ENCODE peak calls at places on chromosomes 7 and 10, in six cellular contexts. One of them, this sample, is unnamed. For H3K9me3, the result is how much of the 10 kb centered on the place peaks cover.

GRCh38 chr7:77416621-77417371 is 647 bp upstream of the GSAP start:
- DNase-seq in CD4-positive, alpha-beta memory T cell: no peak
- DNase-seq in left ventricle myocardium inferior: no peak
- DNase-seq in PC-3: no peak
- DNase-seq in prostate gland: no peak
- DNase-seq in CD8-positive, alpha-beta memory T cell: no peak
- DNase-seq in this sample: no peak

GRCh38 chr7:16916111-16916639 is 34.4 kb upstream of the AGR3 start:
- DNase-seq in CD4-positive, alpha-beta memory T cell: no peak
- DNase-seq in left ventricle myocardium inferior: no peak
- DNase-seq in PC-3: peak
- DNase-seq in prostate gland: no peak
- DNase-seq in CD8-positive, alpha-beta memory T cell: no peak
- DNase-seq in this sample: no peak

GRCh38 chr10:112689327-112689726 is 242.3 kb downstream of the VTI1A start:
- DNase-seq in CD4-positive, alpha-beta memory T cell: no peak
- DNase-seq in left ventricle myocardium inferior: peak
- DNase-seq in PC-3: peak
- DNase-seq in prostate gland: no peak
- DNase-seq in CD8-positive, alpha-beta memory T cell: no peak
- DNase-seq in this sample: peak

GRCh38 chr10:29669149-29669548 is 34.4 kb upstream of the SVIL start:
- DNase-seq in CD4-positive, alpha-beta memory T cell: no peak
- DNase-seq in left ventricle myocardium inferior: peak
- DNase-seq in PC-3: peak
- DNase-seq in prostate gland: no peak
- DNase-seq in CD8-positive, alpha-beta memory T cell: no peak
- DNase-seq in this sample: no peak

GRCh38 chr7:38506004-38506403 is 125.2 kb downstream of the AMPH start:
- DNase-seq in CD4-positive, alpha-beta memory T cell: no peak
- DNase-seq in left ventricle myocardium inferior: no peak
- DNase-seq in PC-3: no peak
- DNase-seq in prostate gland: no peak
- DNase-seq in CD8-positive, alpha-beta memory T cell: no peak
- DNase-seq in this sample: no peak

GRCh38 chr10:112226439-112227248 is 43.1 kb upstream of the GPAM start:
- DNase-seq in CD4-positive, alpha-beta memory T cell: no peak
- DNase-seq in left ventricle myocardium inferior: no peak
- DNase-seq in PC-3: no peak
- DNase-seq in prostate gland: no peak
- DNase-seq in CD8-positive, alpha-beta memory T cell: no peak
- DNase-seq in this sample: no peak

GRCh38 chr7:82167568-82168314 is 275.8 kb downstream of the CACNA2D1 start:
- DNase-seq in CD4-positive, alpha-beta memory T cell: no peak
- DNase-seq in left ventricle myocardium inferior: no peak
- DNase-seq in PC-3: no peak
- DNase-seq in prostate gland: no peak
- DNase-seq in CD8-positive, alpha-beta memory T cell: no peak
- DNase-seq in this sample: no peak

GRCh38 chr10:89242840-89243586 is 8.6 kb downstream of the LIPA start:
- DNase-seq in CD4-positive, alpha-beta memory T cell: no peak
- DNase-seq in left ventricle myocardium inferior: no peak
- DNase-seq in PC-3: no peak
- DNase-seq in prostate gland: no peak
- DNase-seq in CD8-positive, alpha-beta memory T cell: no peak
- DNase-seq in this sample: no peak

GRCh38 chr7:46352335-46352954 is 431.4 kb upstream of the IGFBP3 start:
- DNase-seq in CD4-positive, alpha-beta memory T cell: no peak
- DNase-seq in left ventricle myocardium inferior: no peak
- DNase-seq in PC-3: peak
- DNase-seq in prostate gland: peak
- DNase-seq in CD8-positive, alpha-beta memory T cell: no peak
- DNase-seq in this sample: no peak

GRCh38 chr7:95396136-95397032 is at the start of gene PON3:
- DNase-seq in CD4-positive, alpha-beta memory T cell: peak
- DNase-seq in left ventricle myocardium inferior: no peak
- DNase-seq in PC-3: no peak
- DNase-seq in prostate gland: no peak
- DNase-seq in CD8-positive, alpha-beta memory T cell: peak
- DNase-seq in this sample: no peak

GRCh38 chr7:10684606-10685005 is 289.1 kb upstream of the PHF14 start:
- DNase-seq in CD4-positive, alpha-beta memory T cell: no peak
- DNase-seq in left ventricle myocardium inferior: no peak
- DNase-seq in PC-3: no peak
- DNase-seq in prostate gland: no peak
- DNase-seq in CD8-positive, alpha-beta memory T cell: no peak
- DNase-seq in this sample: no peak

GRCh38 chr10:103551619-103552602 is 58.4 kb downstream of the NEURL1 start:
- DNase-seq in CD4-positive, alpha-beta memory T cell: no peak
- DNase-seq in left ventricle myocardium inferior: no peak
- DNase-seq in PC-3: no peak
- DNase-seq in prostate gland: no peak
- DNase-seq in CD8-positive, alpha-beta memory T cell: no peak
- DNase-seq in this sample: no peak

GRCh38 chr7:1413936-1414639 is 45.2 kb downstream of the MICALL2 start:
- DNase-seq in CD4-positive, alpha-beta memory T cell: no peak
- DNase-seq in left ventricle myocardium inferior: no peak
- DNase-seq in PC-3: no peak
- DNase-seq in prostate gland: no peak
- DNase-seq in CD8-positive, alpha-beta memory T cell: no peak
- DNase-seq in this sample: no peak

GRCh38 chr7:43081603-43082002 is 30.8 kb upstream of the HECW1 start:
- DNase-seq in CD4-positive, alpha-beta memory T cell: no peak
- DNase-seq in left ventricle myocardium inferior: no peak
- DNase-seq in PC-3: no peak
- DNase-seq in prostate gland: no peak
- DNase-seq in CD8-positive, alpha-beta memory T cell: no peak
- DNase-seq in this sample: no peak

GRCh38 chr7:37198188-37198905 is 250.3 kb downstream of the ELMO1 start:
- DNase-seq in CD4-positive, alpha-beta memory T cell: no peak
- DNase-seq in left ventricle myocardium inferior: no peak
- DNase-seq in PC-3: no peak
- DNase-seq in prostate gland: no peak
- DNase-seq in CD8-positive, alpha-beta memory T cell: no peak
- DNase-seq in this sample: peak
- H3K4me3 ChIP-seq in CD4-positive, alpha-beta memory T cell: no peak
- H3K4me3 ChIP-seq in left ventricle myocardium inferior: no peak
- H3K4me3 ChIP-seq in PC-3: no peak
- H3K4me3 ChIP-seq in prostate gland: no peak
- H3K4me3 ChIP-seq in CD8-positive, alpha-beta memory T cell: no peak
- H3K4me3 ChIP-seq in this sample: no peak

GRCh38 chr10:37831495-37832333 is 25.7 kb downstream of the ZNF248 start:
- DNase-seq in CD4-positive, alpha-beta memory T cell: no peak
- DNase-seq in left ventricle myocardium inferior: no peak
- DNase-seq in PC-3: peak
- DNase-seq in prostate gland: no peak
- DNase-seq in CD8-positive, alpha-beta memory T cell: no peak
- DNase-seq in this sample: no peak
- H3K9me3 ChIP-seq in CD4-positive, alpha-beta memory T cell: under half
- H3K9me3 ChIP-seq in left ventricle myocardium inferior: half or more
- H3K9me3 ChIP-seq in PC-3: half or more
- H3K9me3 ChIP-seq in prostate gland: under half
- H3K9me3 ChIP-seq in CD8-positive, alpha-beta memory T cell: under half
- H3K9me3 ChIP-seq in this sample: under half

GRCh38 chr7:27147211-27148030 is at the start of gene HOXA6:
- DNase-seq in CD4-positive, alpha-beta memory T cell: no peak
- DNase-seq in left ventricle myocardium inferior: no peak
- DNase-seq in PC-3: peak
- DNase-seq in prostate gland: peak
- DNase-seq in CD8-positive, alpha-beta memory T cell: no peak
- DNase-seq in this sample: no peak
- H3K4me3 ChIP-seq in CD4-positive, alpha-beta memory T cell: no peak
- H3K4me3 ChIP-seq in left ventricle myocardium inferior: peak
- H3K4me3 ChIP-seq in PC-3: peak
- H3K4me3 ChIP-seq in prostate gland: peak
- H3K4me3 ChIP-seq in CD8-positive, alpha-beta memory T cell: no peak
- H3K4me3 ChIP-seq in this sample: peak

DNA sequence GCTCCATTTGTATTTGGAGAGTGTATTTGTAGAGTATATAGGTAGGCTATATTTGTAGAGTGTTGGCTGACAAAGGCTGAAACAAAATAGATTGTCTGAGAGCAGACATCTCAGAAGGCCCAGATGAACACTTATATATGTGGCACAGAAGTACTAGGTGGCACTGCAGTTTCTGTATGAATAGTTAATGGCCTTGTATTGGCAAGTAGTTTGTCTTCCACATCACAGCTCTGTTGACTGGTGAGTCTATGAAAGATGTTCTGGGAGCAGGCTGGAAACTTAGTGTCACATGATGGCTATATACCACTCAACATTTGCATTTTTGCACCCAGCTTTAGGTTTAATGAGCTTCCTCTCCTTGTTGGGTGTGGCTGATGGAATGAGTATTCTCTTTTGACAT is 51.9 kb downstream of the CCNY start:
- DNase-seq in CD4-positive, alpha-beta memory T cell: no peak
- DNase-seq in left ventricle myocardium inferior: no peak
- DNase-seq in PC-3: no peak
- DNase-seq in prostate gland: no peak
- DNase-seq in CD8-positive, alpha-beta memory T cell: no peak
- DNase-seq in this sample: no peak
- H3K9me3 ChIP-seq in CD4-positive, alpha-beta memory T cell: under half
- H3K9me3 ChIP-seq in left ventricle myocardium inferior: under half
- H3K9me3 ChIP-seq in PC-3: under half
- H3K9me3 ChIP-seq in prostate gland: under half
- H3K9me3 ChIP-seq in CD8-positive, alpha-beta memory T cell: under half
- H3K9me3 ChIP-seq in this sample: under half

GRCh38 chr10:13989616-13990015 is 341.1 kb downstream of the FRMD4A start:
- DNase-seq in CD4-positive, alpha-beta memory T cell: no peak
- DNase-seq in left ventricle myocardium inferior: no peak
- DNase-seq in PC-3: no peak
- DNase-seq in prostate gland: no peak
- DNase-seq in CD8-positive, alpha-beta memory T cell: no peak
- DNase-seq in this sample: no peak

GRCh38 chr10:13990392-13990805 is 340.3 kb downstream of the FRMD4A start:
- DNase-seq in CD4-positive, alpha-beta memory T cell: no peak
- DNase-seq in left ventricle myocardium inferior: peak
- DNase-seq in PC-3: no peak
- DNase-seq in prostate gland: no peak
- DNase-seq in CD8-positive, alpha-beta memory T cell: no peak
- DNase-seq in this sample: no peak

GRCh38 chr10:13993169-13993568 is 337.6 kb downstream of the FRMD4A start:
- DNase-seq in CD4-positive, alpha-beta memory T cell: no peak
- DNase-seq in left ventricle myocardium inferior: no peak
- DNase-seq in PC-3: no peak
- DNase-seq in prostate gland: peak
- DNase-seq in CD8-positive, alpha-beta memory T cell: no peak
- DNase-seq in this sample: no peak

GRCh38 chr10:13991353-13991752 is 339.4 kb downstream of the FRMD4A start:
- DNase-seq in CD4-positive, alpha-beta memory T cell: no peak
- DNase-seq in left ventricle myocardium inferior: no peak
- DNase-seq in PC-3: no peak
- DNase-seq in prostate gland: peak
- DNase-seq in CD8-positive, alpha-beta memory T cell: no peak
- DNase-seq in this sample: no peak

GRCh38 chr10:13990918-13991317 is 339.8 kb downstream of the FRMD4A start:
- DNase-seq in CD4-positive, alpha-beta memory T cell: no peak
- DNase-seq in left ventricle myocardium inferior: peak
- DNase-seq in PC-3: no peak
- DNase-seq in prostate gland: peak
- DNase-seq in CD8-positive, alpha-beta memory T cell: no peak
- DNase-seq in this sample: no peak
- H3K4me3 ChIP-seq in CD4-positive, alpha-beta memory T cell: no peak
- H3K4me3 ChIP-seq in left ventricle myocardium inferior: peak
- H3K4me3 ChIP-seq in PC-3: no peak
- H3K4me3 ChIP-seq in prostate gland: no peak
- H3K4me3 ChIP-seq in CD8-positive, alpha-beta memory T cell: no peak
- H3K4me3 ChIP-seq in this sample: no peak

GRCh38 chr7:157767466-157767865 is 430.7 kb downstream of the DNAJB6 start:
- DNase-seq in CD4-positive, alpha-beta memory T cell: no peak
- DNase-seq in left ventricle myocardium inferior: no peak
- DNase-seq in PC-3: no peak
- DNase-seq in prostate gland: no peak
- DNase-seq in CD8-positive, alpha-beta memory T cell: no peak
- DNase-seq in this sample: no peak

GRCh38 chr7:157769870-157770213 is 433.0 kb downstream of the DNAJB6 start:
- DNase-seq in CD4-positive, alpha-beta memory T cell: no peak
- DNase-seq in left ventricle myocardium inferior: no peak
- DNase-seq in PC-3: no peak
- DNase-seq in prostate gland: no peak
- DNase-seq in CD8-positive, alpha-beta memory T cell: no peak
- DNase-seq in this sample: no peak

GRCh38 chr7:157766098-157766497 is 429.3 kb downstream of the DNAJB6 start:
- DNase-seq in CD4-positive, alpha-beta memory T cell: no peak
- DNase-seq in left ventricle myocardium inferior: no peak
- DNase-seq in PC-3: no peak
- DNase-seq in prostate gland: no peak
- DNase-seq in CD8-positive, alpha-beta memory T cell: no peak
- DNase-seq in this sample: no peak

GRCh38 chr7:157769016-157769869 is 432.4 kb downstream of the DNAJB6 start:
- DNase-seq in CD4-positive, alpha-beta memory T cell: no peak
- DNase-seq in left ventricle myocardium inferior: no peak
- DNase-seq in PC-3: no peak
- DNase-seq in prostate gland: no peak
- DNase-seq in CD8-positive, alpha-beta memory T cell: no peak
- DNase-seq in this sample: no peak

DNA sequence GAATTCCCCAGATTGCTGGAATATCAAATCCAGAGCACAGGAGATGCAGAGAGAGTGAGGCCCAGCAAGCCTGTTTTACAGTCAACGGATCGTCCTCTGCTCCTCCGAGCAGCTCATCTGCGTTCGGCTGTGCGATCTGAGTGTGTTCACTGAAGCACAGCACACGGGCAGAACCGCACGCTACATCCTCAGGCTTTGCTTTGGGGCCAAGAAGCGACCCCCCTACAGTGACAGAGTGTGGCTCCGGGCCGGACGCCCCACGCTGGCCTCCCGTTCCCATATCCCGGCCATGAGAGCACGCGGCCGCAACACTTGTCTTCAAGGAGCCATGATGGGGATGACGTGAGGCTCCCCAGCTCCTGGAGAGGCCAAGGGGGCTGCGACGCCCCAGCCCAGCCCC is 431.4 kb downstream of the DNAJB6 start:
- DNase-seq in CD4-positive, alpha-beta memory T cell: no peak
- DNase-seq in left ventricle myocardium inferior: no peak
- DNase-seq in PC-3: no peak
- DNase-seq in prostate gland: no peak
- DNase-seq in CD8-positive, alpha-beta memory T cell: no peak
- DNase-seq in this sample: no peak
- H3K9me3 ChIP-seq in CD4-positive, alpha-beta memory T cell: under half
- H3K9me3 ChIP-seq in left ventricle myocardium inferior: under half
- H3K9me3 ChIP-seq in PC-3: under half
- H3K9me3 ChIP-seq in prostate gland: under half
- H3K9me3 ChIP-seq in CD8-positive, alpha-beta memory T cell: under half
- H3K9me3 ChIP-seq in this sample: under half

GRCh38 chr10:69057261-69057950 is 30.5 kb upstream of the SRGN start:
- DNase-seq in CD4-positive, alpha-beta memory T cell: no peak
- DNase-seq in left ventricle myocardium inferior: peak
- DNase-seq in PC-3: no peak
- DNase-seq in prostate gland: no peak
- DNase-seq in CD8-positive, alpha-beta memory T cell: no peak
- DNase-seq in this sample: no peak
- H3K4me3 ChIP-seq in CD4-positive, alpha-beta memory T cell: no peak
- H3K4me3 ChIP-seq in left ventricle myocardium inferior: no peak
- H3K4me3 ChIP-seq in PC-3: no peak
- H3K4me3 ChIP-seq in prostate gland: no peak
- H3K4me3 ChIP-seq in CD8-positive, alpha-beta memory T cell: no peak
- H3K4me3 ChIP-seq in this sample: no peak